ENCODE peak calls at places on chromosomes 7 and 10, in four cellular contexts. One of them, this sample, is unnamed. For H3K9me3, the result is how much of the 10 kb centered on the place peaks cover.

GRCh38 chr7:15248514-15248913 is 313.3 kb downstream of the AGMO start:
- DNase-seq in heart left ventricle: no peak
- DNase-seq in psoas muscle: no peak
- DNase-seq in CD8-positive, alpha-beta T cell: no peak
- DNase-seq in this sample: no peak

GRCh38 chr7:142375710-142376313 is 118.0 kb upstream of the PRSS58 start:
- DNase-seq in heart left ventricle: no peak
- DNase-seq in psoas muscle: no peak
- DNase-seq in CD8-positive, alpha-beta T cell: no peak
- DNase-seq in this sample: no peak

GRCh38 chr7:74101061-74101681 is 17.6 kb downstream of the LIMK1 start:
- DNase-seq in heart left ventricle: no peak
- DNase-seq in psoas muscle: peak
- DNase-seq in CD8-positive, alpha-beta T cell: no peak
- DNase-seq in this sample: no peak

GRCh38 chr10:109886037-109886787 is 37.1 kb downstream of the XPNPEP1 start:
- DNase-seq in heart left ventricle: no peak
- DNase-seq in psoas muscle: no peak
- DNase-seq in CD8-positive, alpha-beta T cell: no peak
- DNase-seq in this sample: no peak

GRCh38 chr10:132803595-132804210 is 17.8 kb upstream of the NKX6-2 start:
- DNase-seq in heart left ventricle: peak
- DNase-seq in psoas muscle: peak
- DNase-seq in CD8-positive, alpha-beta T cell: no peak
- DNase-seq in this sample: no peak

GRCh38 chr7:29449569-29450260 is 113.9 kb upstream of the PRR15 start:
- DNase-seq in heart left ventricle: no peak
- DNase-seq in psoas muscle: no peak
- DNase-seq in CD8-positive, alpha-beta T cell: no peak
- DNase-seq in this sample: no peak

GRCh38 chr10:121618906-121619305 is 20.7 kb upstream of the FGFR2 start:
- DNase-seq in heart left ventricle: no peak
- DNase-seq in psoas muscle: no peak
- DNase-seq in CD8-positive, alpha-beta T cell: no peak
- DNase-seq in this sample: no peak

GRCh38 chr7:130883928-130884327 is 149.9 kb upstream of the KLF14 start:
- DNase-seq in heart left ventricle: no peak
- DNase-seq in psoas muscle: no peak
- DNase-seq in CD8-positive, alpha-beta T cell: no peak
- DNase-seq in this sample: no peak

GRCh38 chr7:76231071-76231470 is 29.4 kb downstream of the SRRM3 start:
- DNase-seq in heart left ventricle: no peak
- DNase-seq in psoas muscle: no peak
- DNase-seq in CD8-positive, alpha-beta T cell: no peak
- DNase-seq in this sample: no peak

GRCh38 chr7:79298145-79298760 is 155.2 kb downstream of the MAGI2 start:
- DNase-seq in heart left ventricle: no peak
- DNase-seq in psoas muscle: no peak
- DNase-seq in CD8-positive, alpha-beta T cell: no peak
- DNase-seq in this sample: no peak

GRCh38 chr7:24052572-24053223 is 231.3 kb upstream of the NPY start:
- DNase-seq in heart left ventricle: no peak
- DNase-seq in psoas muscle: no peak
- DNase-seq in CD8-positive, alpha-beta T cell: no peak
- DNase-seq in this sample: no peak

GRCh38 chr10:3766046-3766761 is 18.8 kb downstream of the KLF6 start:
- DNase-seq in heart left ventricle: no peak
- DNase-seq in psoas muscle: no peak
- DNase-seq in CD8-positive, alpha-beta T cell: no peak
- DNase-seq in this sample: no peak

GRCh38 chr10:112811741-112812551 is 138.1 kb upstream of the TCF7L2 start:
- DNase-seq in heart left ventricle: no peak
- DNase-seq in psoas muscle: no peak
- DNase-seq in CD8-positive, alpha-beta T cell: no peak
- DNase-seq in this sample: peak

GRCh38 chr7:132117181-132117580 is 459.1 kb downstream of the PLXNA4 start:
- DNase-seq in heart left ventricle: no peak
- DNase-seq in psoas muscle: no peak
- DNase-seq in CD8-positive, alpha-beta T cell: no peak
- DNase-seq in this sample: no peak

GRCh38 chr10:20233423-20233822 is 417.2 kb downstream of the PLXDC2 start:
- DNase-seq in heart left ventricle: no peak
- DNase-seq in psoas muscle: no peak
- DNase-seq in CD8-positive, alpha-beta T cell: no peak
- DNase-seq in this sample: no peak

GRCh38 chr7:38463277-38464224 is 167.6 kb downstream of the AMPH start:
- DNase-seq in heart left ventricle: peak
- DNase-seq in psoas muscle: peak
- DNase-seq in CD8-positive, alpha-beta T cell: peak
- DNase-seq in this sample: no peak

GRCh38 chr7:20133803-20134202 is 83.4 kb downstream of the MACC1 start:
- DNase-seq in heart left ventricle: no peak
- DNase-seq in psoas muscle: no peak
- DNase-seq in CD8-positive, alpha-beta T cell: no peak
- DNase-seq in this sample: no peak

GRCh38 chr10:110303681-110304080 is 1.0 kb downstream of the SMNDC1 start:
- DNase-seq in heart left ventricle: no peak
- DNase-seq in psoas muscle: no peak
- DNase-seq in CD8-positive, alpha-beta T cell: no peak
- DNase-seq in this sample: no peak

GRCh38 chr10:122333037-122333436 is 41.5 kb upstream of the PLEKHA1 start:
- DNase-seq in heart left ventricle: no peak
- DNase-seq in psoas muscle: no peak
- DNase-seq in CD8-positive, alpha-beta T cell: no peak
- DNase-seq in this sample: no peak

GRCh38 chr7:156702399-156702798 is 61.8 kb downstream of the RNF32 start:
- DNase-seq in heart left ventricle: no peak
- DNase-seq in psoas muscle: no peak
- DNase-seq in CD8-positive, alpha-beta T cell: no peak
- DNase-seq in this sample: no peak

GRCh38 chr10:34181545-34182300 is 633.4 kb downstream of the PARD3 start:
- DNase-seq in heart left ventricle: no peak
- DNase-seq in psoas muscle: no peak
- DNase-seq in CD8-positive, alpha-beta T cell: no peak
- DNase-seq in this sample: no peak

GRCh38 chr7:150716368-150716767 is at the start of gene GIMAP1:
- DNase-seq in heart left ventricle: peak
- DNase-seq in psoas muscle: peak
- DNase-seq in CD8-positive, alpha-beta T cell: peak
- DNase-seq in this sample: no peak

GRCh38 chr7:14765731-14766130 is 136.8 kb downstream of the DGKB start:
- DNase-seq in heart left ventricle: no peak
- DNase-seq in psoas muscle: no peak
- DNase-seq in CD8-positive, alpha-beta T cell: no peak
- DNase-seq in this sample: no peak

GRCh38 chr10:87923233-87923632 is 59.8 kb downstream of the PTEN start:
- DNase-seq in heart left ventricle: no peak
- DNase-seq in psoas muscle: no peak
- DNase-seq in CD8-positive, alpha-beta T cell: no peak
- DNase-seq in this sample: no peak

GRCh38 chr7:134174797-134175261 is 47.7 kb downstream of the LRGUK start:
- DNase-seq in heart left ventricle: no peak
- DNase-seq in psoas muscle: no peak
- DNase-seq in CD8-positive, alpha-beta T cell: no peak
- DNase-seq in this sample: no peak

GRCh38 chr10:89887406-89887805 is 186.0 kb downstream of the KIF20B start:
- DNase-seq in heart left ventricle: no peak
- DNase-seq in psoas muscle: no peak
- DNase-seq in CD8-positive, alpha-beta T cell: no peak
- DNase-seq in this sample: no peak

GRCh38 chr10:102241444-102242117 is at the start of gene PITX3:
- DNase-seq in heart left ventricle: peak
- DNase-seq in psoas muscle: peak
- DNase-seq in CD8-positive, alpha-beta T cell: peak
- DNase-seq in this sample: peak

GRCh38 chr7:16004661-16005060 is 318.2 kb upstream of the MEOX2 start:
- DNase-seq in heart left ventricle: no peak
- DNase-seq in psoas muscle: no peak
- DNase-seq in CD8-positive, alpha-beta T cell: no peak
- DNase-seq in this sample: no peak

GRCh38 chr7:141133646-141134045 is 59.8 kb downstream of the TMEM178B start:
- DNase-seq in heart left ventricle: no peak
- DNase-seq in psoas muscle: no peak
- DNase-seq in CD8-positive, alpha-beta T cell: no peak
- DNase-seq in this sample: no peak

GRCh38 chr10:25261571-25261970 is 86.8 kb downstream of the GPR158 start:
- DNase-seq in heart left ventricle: no peak
- DNase-seq in psoas muscle: no peak
- DNase-seq in CD8-positive, alpha-beta T cell: no peak
- DNase-seq in this sample: no peak

DNA sequence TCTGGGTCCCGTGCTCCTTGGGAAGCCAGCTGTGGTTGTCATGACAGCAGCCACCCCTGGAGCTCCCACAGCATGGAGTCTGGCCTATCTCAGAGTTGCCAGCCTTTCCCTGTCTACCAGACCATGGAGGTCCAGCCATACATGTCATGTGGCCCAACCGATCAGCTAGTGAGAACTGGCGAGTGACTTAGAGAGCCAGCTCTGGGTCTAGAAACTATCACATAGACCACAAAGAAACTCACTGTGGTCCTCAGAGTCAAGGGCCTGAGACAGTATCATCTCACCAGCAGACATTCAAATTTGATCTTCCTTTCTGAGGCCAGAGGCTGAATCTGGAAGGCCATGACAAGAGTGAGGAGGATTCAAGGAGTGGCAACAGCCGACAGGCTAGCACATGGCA is 223.3 kb upstream of the GPR26 start:
- DNase-seq in heart left ventricle: no peak
- DNase-seq in psoas muscle: no peak
- DNase-seq in CD8-positive, alpha-beta T cell: no peak
- DNase-seq in this sample: no peak
- H3K9me3 ChIP-seq in heart left ventricle: under half
- H3K9me3 ChIP-seq in psoas muscle: under half
- H3K9me3 ChIP-seq in CD8-positive, alpha-beta T cell: under half
- H3K9me3 ChIP-seq in this sample: under half

DNA sequence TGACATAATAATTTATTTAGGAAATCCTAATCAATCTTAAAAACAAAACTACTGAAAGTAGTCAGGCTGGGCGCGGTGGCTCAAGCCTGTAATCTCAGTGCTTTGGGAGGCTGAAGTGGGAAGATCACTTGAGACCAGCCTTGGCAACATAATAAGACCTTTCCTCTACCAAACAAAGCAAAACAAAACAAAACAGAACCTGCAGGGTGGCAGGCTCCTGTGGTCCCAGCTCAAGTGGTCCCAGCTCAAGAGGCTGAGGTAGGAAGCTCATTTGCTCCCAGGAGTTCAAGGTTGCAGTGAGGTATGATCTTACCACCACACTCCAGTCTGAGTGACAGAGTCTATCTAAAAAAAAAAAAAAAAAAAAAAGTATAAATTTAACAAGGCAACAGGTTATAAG is 748.0 kb downstream of the CNTNAP2 start:
- DNase-seq in heart left ventricle: no peak
- DNase-seq in psoas muscle: no peak
- DNase-seq in CD8-positive, alpha-beta T cell: no peak
- DNase-seq in this sample: no peak
- H3K9me3 ChIP-seq in heart left ventricle: under half
- H3K9me3 ChIP-seq in psoas muscle: under half
- H3K9me3 ChIP-seq in CD8-positive, alpha-beta T cell: under half
- H3K9me3 ChIP-seq in this sample: under half

DNA sequence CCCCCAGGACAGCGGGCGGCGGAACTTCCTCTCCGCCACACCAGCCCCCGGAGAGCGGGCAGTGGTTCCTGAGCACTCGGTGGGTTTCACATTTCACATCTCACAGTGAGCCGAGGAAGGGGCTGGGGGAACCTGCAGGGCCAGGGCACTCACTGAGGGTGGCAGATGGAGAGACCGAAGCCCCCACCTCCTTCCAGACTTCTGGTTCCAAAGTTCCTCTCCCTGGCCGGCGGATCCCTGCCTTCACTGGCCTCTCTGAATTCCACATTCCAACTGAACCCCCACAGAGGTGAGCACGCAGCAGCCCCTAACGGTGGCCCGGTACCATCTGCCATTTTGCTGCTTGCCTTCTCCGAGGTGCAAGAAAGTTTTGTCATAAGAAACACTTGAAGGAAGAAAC is 461.0 kb downstream of the PTPRN2 start:
- DNase-seq in heart left ventricle: no peak
- DNase-seq in psoas muscle: no peak
- DNase-seq in CD8-positive, alpha-beta T cell: no peak
- DNase-seq in this sample: no peak
- H3K9me3 ChIP-seq in heart left ventricle: under half
- H3K9me3 ChIP-seq in psoas muscle: under half
- H3K9me3 ChIP-seq in CD8-positive, alpha-beta T cell: under half
- H3K9me3 ChIP-seq in this sample: under half

GRCh38 chr7:64101943-64102655 is 56.9 kb downstream of the ZNF727 start:
- DNase-seq in heart left ventricle: no peak
- DNase-seq in psoas muscle: no peak
- DNase-seq in CD8-positive, alpha-beta T cell: no peak
- DNase-seq in this sample: no peak

GRCh38 chr7:64099656-64100531 is 54.7 kb downstream of the ZNF727 start:
- DNase-seq in heart left ventricle: no peak
- DNase-seq in psoas muscle: no peak
- DNase-seq in CD8-positive, alpha-beta T cell: no peak
- DNase-seq in this sample: no peak

GRCh38 chr7:64102656-64103400 is 57.6 kb downstream of the ZNF727 start:
- DNase-seq in heart left ventricle: no peak
- DNase-seq in psoas muscle: no peak
- DNase-seq in CD8-positive, alpha-beta T cell: no peak
- DNase-seq in this sample: peak

GRCh38 chr7:64101126-64101942 is 56.1 kb downstream of the ZNF727 start:
- DNase-seq in heart left ventricle: no peak
- DNase-seq in psoas muscle: no peak
- DNase-seq in CD8-positive, alpha-beta T cell: no peak
- DNase-seq in this sample: peak
- H3K9me3 ChIP-seq in heart left ventricle: half or more
- H3K9me3 ChIP-seq in psoas muscle: under half
- H3K9me3 ChIP-seq in CD8-positive, alpha-beta T cell: under half
- H3K9me3 ChIP-seq in this sample: half or more

GRCh38 chr10:131642966-131643365 is 257.8 kb upstream of the PPP2R2D start:
- DNase-seq in heart left ventricle: no peak
- DNase-seq in psoas muscle: no peak
- DNase-seq in CD8-positive, alpha-beta T cell: peak
- DNase-seq in this sample: no peak
- H3K9me3 ChIP-seq in heart left ventricle: under half
- H3K9me3 ChIP-seq in psoas muscle: under half
- H3K9me3 ChIP-seq in CD8-positive, alpha-beta T cell: under half
- H3K9me3 ChIP-seq in this sample: under half

GRCh38 chr7:126185959-126186580 is 1066.7 kb downstream of the GRM8 start:
- DNase-seq in heart left ventricle: no peak
- DNase-seq in psoas muscle: no peak
- DNase-seq in CD8-positive, alpha-beta T cell: no peak
- DNase-seq in this sample: no peak
- H3K9me3 ChIP-seq in heart left ventricle: under half
- H3K9me3 ChIP-seq in psoas muscle: under half
- H3K9me3 ChIP-seq in CD8-positive, alpha-beta T cell: under half
- H3K9me3 ChIP-seq in this sample: under half